ENCODE peak calls at places on chromosomes 1 and 21, in six cellular contexts. R is Panc1, P is sigmoid colon, K is A549, Y is SK-N-SH, C is colonic mucosa. B is an unnamed sample.

GRCh38 chr1:176379626-176380339 is 83.2 kb upstream of the PAPPA2 start:
- DNase-seq in K (no peak), R (no peak), C (no peak), Y (no peak), P (no peak), B (no peak)

GRCh38 chr1:41840592-41841246 is 78.0 kb downstream of the HIVEP3 start:
- DNase-seq in R (no peak), Y (peak), P (no peak), C (no peak), K (no peak), B (no peak)

GRCh38 chr1:169513208-169513607 is 27.5 kb upstream of the SLC19A2 start:
- DNase-seq in C (no peak), R (no peak), Y (no peak), K (no peak), P (no peak), B (no peak)

GRCh38 chr1:225736651-225737097 is 41.0 kb upstream of the SRP9 start:
- DNase-seq in P (no peak), Y (peak), C (no peak), K (no peak), R (no peak), B (no peak)

GRCh38 chr1:218349365-218350021 is 4.4 kb downstream of the TGFB2 start:
- DNase-seq in K (no peak), P (no peak), C (no peak), R (no peak), Y (no peak), B (no peak)

GRCh38 chr1:196438324-196438723 is 169.9 kb downstream of the KCNT2 start:
- DNase-seq in P (no peak), R (no peak), K (no peak), Y (no peak), C (no peak), B (no peak)

GRCh38 chr1:79037085-79037484 is 30.6 kb upstream of the ADGRL4 start:
- DNase-seq in C (no peak), K (no peak), Y (no peak), P (no peak), R (no peak), B (no peak)

GRCh38 chr1:3732747-3733602 is 19.3 kb upstream of the CCDC27 start:
- DNase-seq in Y (no peak), P (no peak), K (no peak), C (no peak), R (no peak), B (no peak)

GRCh38 chr1:218874313-218874712 is 299.4 kb upstream of the LYPLAL1 start:
- DNase-seq in R (no peak), C (no peak), P (no peak), Y (no peak), K (no peak), B (no peak)

GRCh38 chr1:200979574-200980451 is 43.7 kb downstream of the KIF21B start:
- DNase-seq in R (no peak), C (peak), P (no peak), Y (peak), K (peak), B (no peak)

GRCh38 chr1:231357831-231358354 is 19.8 kb downstream of the SPRTN start:
- DNase-seq in Y (peak), R (peak), K (peak), C (no peak), P (peak), B (no peak)

GRCh38 chr1:205339717-205340116 is 17.0 kb downstream of the KLHDC8A start:
- DNase-seq in Y (no peak), R (no peak), C (no peak), P (no peak), K (no peak), B (no peak)

GRCh38 chr1:203338335-203339036 is 12.4 kb downstream of the FMOD start:
- DNase-seq in P (peak), C (peak), K (peak), R (no peak), Y (peak), B (no peak)

GRCh38 chr1:44609768-44610526 is 64.3 kb downstream of the TMEM53 start:
- DNase-seq in P (no peak), K (no peak), C (no peak), R (no peak), Y (no peak), B (no peak)

GRCh38 chr1:208604295-208604694 is 360.1 kb upstream of the PLXNA2 start:
- DNase-seq in K (no peak), R (peak), Y (no peak), C (no peak), P (no peak), B (no peak)

GRCh38 chr21:46425566-46425965 is 33.1 kb upstream of the DIP2A start:
- DNase-seq in Y (no peak), P (no peak), C (no peak), R (no peak), K (no peak), B (no peak)

GRCh38 chr21:17726047-17726446 is 93.1 kb downstream of the C21orf91 start:
- DNase-seq in R (no peak), C (no peak), P (no peak), Y (peak), K (no peak), B (no peak)

GRCh38 chr1:55146781-55147180 is 68.4 kb downstream of the USP24 start:
- DNase-seq in C (peak), Y (no peak), P (peak), K (no peak), R (no peak), B (no peak)

GRCh38 chr1:212964102-212964501 is 13.8 kb downstream of the VASH2 start:
- DNase-seq in R (no peak), Y (no peak), P (no peak), K (no peak), C (no peak), B (no peak)

GRCh38 chr1:89615676-89616598 is 17.0 kb upstream of the LRRC8C start:
- DNase-seq in P (no peak), R (no peak), C (no peak), K (no peak), Y (peak), B (no peak)

GRCh38 chr21:36718951-36719501 is 20.1 kb downstream of the SIM2 start:
- DNase-seq in K (no peak), P (peak), C (peak), R (no peak), Y (no peak), B (no peak)

GRCh38 chr1:53276153-53276901 is 38.0 kb upstream of the MAGOH start:
- DNase-seq in P (peak), C (no peak), R (no peak), Y (no peak), K (no peak), B (no peak)

GRCh38 chr1:85307987-85308836 is 31.8 kb upstream of the BCL10 start:
- DNase-seq in K (peak), C (peak), P (peak), Y (peak), R (peak), B (peak)

GRCh38 chr1:234589854-234590620 is 19.9 kb downstream of the IRF2BP2 start:
- DNase-seq in K (no peak), R (no peak), Y (peak), P (no peak), C (no peak), B (no peak)

GRCh38 chr1:89866568-89866967 is 45.7 kb downstream of the LRRC8D start:
- DNase-seq in K (no peak), C (no peak), Y (no peak), P (no peak), R (no peak), B (no peak)

GRCh38 chr21:37849703-37850102 is 66.6 kb downstream of the KCNJ6 start:
- DNase-seq in Y (no peak), C (no peak), P (no peak), R (no peak), K (no peak), B (no peak)

GRCh38 chr1:181119076-181119989 is 30.8 kb downstream of the IER5 start:
- DNase-seq in P (no peak), K (no peak), C (no peak), R (no peak), Y (no peak), B (no peak)

DNA sequence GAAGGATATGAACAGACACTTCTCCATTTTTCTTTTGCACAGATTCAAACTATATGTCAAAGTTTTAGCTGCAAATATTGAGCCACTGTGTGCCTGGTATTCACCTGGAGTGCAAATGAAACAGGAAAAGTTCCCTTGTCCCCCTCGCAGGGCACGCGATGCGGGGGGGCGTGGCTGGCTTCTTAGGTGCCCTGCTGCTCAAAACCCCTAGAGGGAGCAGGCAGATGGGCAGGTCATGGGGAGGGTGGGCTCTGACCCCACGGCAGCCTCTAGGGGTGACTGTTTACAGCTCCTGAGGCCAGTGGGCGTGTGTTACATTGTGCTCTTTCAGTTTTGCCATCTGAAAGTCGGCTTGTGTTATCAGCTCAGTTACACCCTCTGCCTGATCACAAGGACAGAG is 931.2 kb upstream of the B3GALT2 start:
- DNase-seq in P (peak), C (no peak), Y (peak), R (no peak), K (no peak), B (no peak)
- TF ChIP-seq CTCF in P (no peak), C (no peak), Y (peak), R (no peak), K (no peak), B (no peak)

GRCh38 chr1:248841702-248842395 is 3.8 kb downstream of the ZNF672 start:
- DNase-seq in C (peak), Y (no peak), P (no peak), K (no peak), R (no peak), B (peak)
- TF ChIP-seq CTCF in C (peak), Y (peak), P (peak), K (peak), R (peak), B (no peak)

DNA sequence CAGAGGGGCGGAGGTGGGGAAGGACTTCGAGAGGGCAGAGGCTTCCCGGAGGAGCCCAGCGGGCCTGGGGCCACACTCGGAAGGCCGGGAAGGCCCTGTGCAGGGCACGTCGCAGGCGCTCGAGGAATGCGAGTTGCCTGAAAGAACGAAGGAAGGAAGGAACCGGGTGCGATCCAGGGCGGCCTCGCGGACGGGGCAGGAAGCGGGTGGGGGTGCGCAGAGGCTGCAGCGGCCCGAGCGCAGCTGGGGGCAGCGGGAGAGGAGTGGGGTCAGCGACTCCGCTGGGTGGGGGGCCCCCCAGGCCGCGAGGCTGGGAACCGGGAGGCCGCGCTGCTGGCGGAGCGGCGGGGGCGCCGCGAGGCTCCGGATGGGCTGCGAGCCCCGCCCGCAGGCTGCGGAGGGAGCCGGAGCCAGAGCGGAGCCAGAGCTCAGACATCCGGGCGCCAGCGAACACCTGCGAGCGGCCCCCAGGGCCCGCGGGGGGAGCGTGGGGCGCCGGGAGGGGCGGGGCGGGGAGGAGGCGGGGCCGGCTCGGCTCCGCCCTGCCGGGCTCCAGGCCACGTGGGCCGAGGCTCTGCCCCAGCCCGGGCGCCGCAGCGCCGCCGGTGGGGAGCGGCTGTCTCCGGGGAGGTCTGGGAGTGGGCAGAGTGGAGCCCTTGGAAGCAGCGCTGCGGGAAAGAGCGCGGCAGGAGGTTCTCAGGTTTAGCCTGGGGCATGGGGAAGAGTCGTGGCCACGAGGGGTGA is 4.6 kb downstream of the ID3 start:
- DNase-seq in R (no peak), Y (peak), K (peak), C (peak), P (peak), B (no peak)
- TF ChIP-seq CTCF in R (peak), Y (no peak), K (peak), C (no peak), P (no peak), B (no peak)

DNA sequence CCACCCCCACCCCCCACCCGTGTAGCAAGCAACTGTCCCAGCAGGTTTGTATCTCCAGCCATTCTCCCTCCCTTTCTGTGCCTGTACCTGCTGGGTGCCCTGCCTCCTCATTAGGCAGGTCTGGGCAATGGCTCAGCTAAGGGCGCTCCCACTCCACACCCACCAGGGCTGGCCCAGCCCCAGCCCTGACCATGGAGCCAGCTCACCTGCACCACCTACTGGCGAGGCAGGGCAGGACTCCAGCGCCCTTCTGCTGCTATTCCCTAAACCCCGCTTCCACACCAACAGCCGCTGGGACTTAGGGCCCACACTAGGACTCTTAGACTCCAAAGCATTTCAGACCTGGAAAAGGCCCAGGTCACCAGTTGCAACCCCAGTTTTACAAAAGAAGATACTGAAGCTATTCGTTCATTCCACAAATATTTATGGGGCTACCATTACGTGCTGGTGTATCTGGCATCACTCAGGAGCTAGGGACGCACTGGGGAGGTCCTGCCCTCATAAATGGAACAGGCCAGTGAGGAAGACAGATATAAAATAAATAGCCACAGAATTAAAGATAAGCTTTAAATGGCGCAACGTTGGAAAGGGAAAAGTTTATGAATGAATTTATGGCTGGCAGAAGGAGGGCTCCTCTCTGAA is 24.0 kb downstream of the PGLYRP3 start:
- DNase-seq in C (peak), P (no peak), R (peak), K (peak), Y (peak), B (no peak)
- TF ChIP-seq CTCF in C (peak), P (no peak), R (peak), K (peak), Y (peak), B (no peak)

GRCh38 chr21:41294548-41295231 is 21.9 kb upstream of the FAM3B start:
- DNase-seq in C (no peak), Y (no peak), P (no peak), K (no peak), R (no peak), B (no peak)

GRCh38 chr21:41290106-41290799 is 26.3 kb upstream of the FAM3B start:
- DNase-seq in Y (no peak), R (no peak), P (no peak), K (no peak), C (no peak), B (no peak)

DNA sequence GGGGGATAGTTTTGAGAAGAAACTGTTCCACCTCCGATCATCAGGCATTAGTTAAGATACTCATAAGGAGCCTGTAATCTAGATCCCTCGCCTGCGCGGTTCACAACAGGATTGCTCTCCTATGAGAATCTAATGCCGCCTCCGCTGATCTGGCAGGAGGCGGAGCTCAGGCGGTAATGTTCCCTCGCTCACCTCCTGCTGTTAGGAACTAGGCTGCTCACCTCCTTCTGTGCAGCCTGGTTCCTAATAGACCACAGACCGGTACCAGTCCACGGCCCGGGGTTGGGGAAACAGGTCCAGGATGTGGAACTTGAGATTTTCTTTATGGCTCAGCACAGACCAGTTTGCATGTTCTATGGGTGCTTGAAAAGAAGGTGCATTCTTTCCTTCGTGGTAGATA is 27.2 kb upstream of the FAM3B start:
- DNase-seq in C (no peak), Y (no peak), R (no peak), P (no peak), K (no peak), B (no peak)
- TF ChIP-seq CTCF in C (no peak), Y (no peak), R (no peak), P (no peak), K (no peak), B (no peak)

GRCh38 chr21:34509151-34509550 is 2.9 kb downstream of the KCNE1 start:
- DNase-seq in R (no peak), C (no peak), Y (no peak), P (no peak), K (no peak), B (no peak)
- TF ChIP-seq CTCF in R (no peak), C (peak), Y (peak), P (no peak), K (no peak), B (no peak)

GRCh38 chr1:185318431-185319151 is 1.5 kb upstream of the IVNS1ABP start:
- DNase-seq in K (no peak), R (no peak), P (no peak), C (no peak), Y (no peak), B (no peak)

GRCh38 chr1:185317034-185317885 is at the start of gene IVNS1ABP:
- DNase-seq in R (peak), Y (peak), K (peak), C (peak), P (peak), B (peak)

GRCh38 chr1:185316163-185317033 is 645 bp downstream of the IVNS1ABP start:
- DNase-seq in C (peak), Y (peak), K (peak), P (peak), R (peak), B (peak)

GRCh38 chr1:185319152-185319501 is 2.1 kb upstream of the IVNS1ABP start:
- DNase-seq in K (no peak), P (no peak), Y (no peak), C (no peak), R (no peak), B (no peak)

DNA sequence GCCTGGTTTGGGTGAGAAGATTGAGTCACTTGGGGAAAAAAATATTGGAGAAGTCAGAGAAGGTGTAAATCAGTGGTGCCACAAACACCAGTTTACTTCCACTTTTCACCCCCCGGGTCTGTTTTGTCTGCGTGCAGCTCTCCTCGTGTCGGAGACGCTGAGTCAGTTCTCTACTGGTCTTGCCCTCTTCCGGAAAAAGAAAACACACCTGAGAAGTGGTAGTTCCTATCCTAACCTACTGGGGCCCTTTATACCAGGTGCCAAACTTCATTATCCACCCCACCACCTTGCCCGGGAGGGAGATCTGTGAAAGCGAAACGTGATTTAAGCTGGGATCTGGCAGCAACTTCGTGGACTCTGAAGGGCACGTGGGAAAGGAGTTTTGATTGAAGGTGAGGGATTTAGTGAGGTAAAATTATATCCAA is 855 bp upstream of the IVNS1ABP start:
- DNase-seq in Y (peak), R (peak), P (peak), K (peak), C (peak), B (no peak)
- TF ChIP-seq CTCF in Y (no peak), R (no peak), P (no peak), K (no peak), C (no peak), B (no peak)

B was measured in omental fat pad.